ENCODE peak calls at places on chromosomes 13 and 19, in six cellular contexts. One of them, this sample, is unnamed.
A peak's percentile ranks its signal among the peaks of the same experiment; 100 is the strongest.

GRCh38 chr13:73952683-73953082 is 181.5 kb downstream of the KLF12 start:
- DNase-seq in K562: no peak
- DNase-seq in GM12878: no peak
- DNase-seq in SK-N-SH: no peak
- DNase-seq in H1: no peak
- DNase-seq in HepG2: no peak
- DNase-seq in this sample: no peak

GRCh38 chr19:14405380-14405757 is 13.8 kb downstream of the DDX39A start:
- DNase-seq in K562: no peak
- DNase-seq in H1: no peak
- DNase-seq in HepG2: no peak
- DNase-seq in GM12878: no peak
- DNase-seq in SK-N-SH: no peak
- DNase-seq in this sample: no peak

GRCh38 chr19:7646426-7646700 is 9.5 kb downstream of the STXBP2 start:
- DNase-seq in K562: no peak
- DNase-seq in SK-N-SH: peak; percentile 35
- DNase-seq in H1: no peak
- DNase-seq in GM12878: no peak
- DNase-seq in HepG2: no peak
- DNase-seq in this sample: no peak

GRCh38 chr13:26476111-26476743 is 81.3 kb upstream of the WASF3 start:
- DNase-seq in SK-N-SH: no peak
- DNase-seq in H1: peak; percentile 76
- DNase-seq in GM12878: no peak
- DNase-seq in K562: no peak
- DNase-seq in HepG2: peak; percentile 34
- DNase-seq in this sample: no peak

GRCh38 chr13:37134411-37135041 is 29.1 kb upstream of the CSNK1A1L start:
- DNase-seq in HepG2: no peak
- DNase-seq in H1: no peak
- DNase-seq in GM12878: no peak
- DNase-seq in SK-N-SH: no peak
- DNase-seq in K562: no peak
- DNase-seq in this sample: no peak

GRCh38 chr19:12801466-12802266 is at the start of the genes PRDX2 and THSD8:
- DNase-seq in SK-N-SH: peak; percentile 94
- DNase-seq in K562: peak; percentile 90
- DNase-seq in HepG2: peak; percentile 53
- DNase-seq in H1: peak; percentile 87
- DNase-seq in GM12878: no peak
- DNase-seq in this sample: peak; percentile 58

GRCh38 chr13:32318072-32318471 is 2.8 kb downstream of the BRCA2 start:
- DNase-seq in HepG2: no peak
- DNase-seq in GM12878: no peak
- DNase-seq in H1: no peak
- DNase-seq in K562: no peak
- DNase-seq in SK-N-SH: no peak
- DNase-seq in this sample: no peak

GRCh38 chr13:100644328-100644727 is 30.3 kb downstream of the TMTC4 start:
- DNase-seq in SK-N-SH: no peak
- DNase-seq in K562: no peak
- DNase-seq in GM12878: no peak
- DNase-seq in HepG2: no peak
- DNase-seq in H1: no peak
- DNase-seq in this sample: no peak

GRCh38 chr13:21944610-21945009 is 273.7 kb downstream of the FGF9 start:
- DNase-seq in H1: no peak
- DNase-seq in HepG2: no peak
- DNase-seq in SK-N-SH: no peak
- DNase-seq in GM12878: no peak
- DNase-seq in K562: no peak
- DNase-seq in this sample: no peak

GRCh38 chr19:51570962-51571575 is at the start of gene ZNF175:
- DNase-seq in H1: peak; percentile 91
- DNase-seq in K562: peak; percentile 80
- DNase-seq in HepG2: peak; percentile 86
- DNase-seq in SK-N-SH: peak; percentile 75
- DNase-seq in GM12878: peak; percentile 97
- DNase-seq in this sample: peak; percentile 95

GRCh38 chr19:31154021-31154420 is 195.2 kb downstream of the TSHZ3 start:
- DNase-seq in K562: no peak
- DNase-seq in H1: no peak
- DNase-seq in SK-N-SH: no peak
- DNase-seq in GM12878: no peak
- DNase-seq in HepG2: no peak
- DNase-seq in this sample: no peak

GRCh38 chr19:16206637-16207036 is 8.9 kb downstream of the AP1M1 start:
- DNase-seq in SK-N-SH: peak; percentile 7
- DNase-seq in GM12878: no peak
- DNase-seq in HepG2: no peak
- DNase-seq in H1: no peak
- DNase-seq in K562: no peak
- DNase-seq in this sample: no peak

GRCh38 chr13:102799544-102800144 is 725 bp downstream of the BIVM start:
- DNase-seq in SK-N-SH: peak; percentile 75
- DNase-seq in H1: no peak
- DNase-seq in HepG2: no peak
- DNase-seq in K562: peak; percentile 23
- DNase-seq in GM12878: no peak
- DNase-seq in this sample: peak; percentile 19

GRCh38 chr19:14072535-14073231 is at the start of gene MISP3:
- DNase-seq in H1: no peak
- DNase-seq in GM12878: no peak
- DNase-seq in SK-N-SH: peak; percentile 46
- DNase-seq in HepG2: no peak
- DNase-seq in K562: peak; percentile 68
- DNase-seq in this sample: no peak

GRCh38 chr13:104416973-104417372 is 1350.8 kb upstream of the SLC10A2 start:
- DNase-seq in HepG2: no peak
- DNase-seq in SK-N-SH: no peak
- DNase-seq in GM12878: no peak
- DNase-seq in H1: no peak
- DNase-seq in K562: no peak
- DNase-seq in this sample: no peak

GRCh38 chr13:30301827-30302226 is 5.5 kb downstream of the KATNAL1 start:
- DNase-seq in GM12878: no peak
- DNase-seq in SK-N-SH: no peak
- DNase-seq in K562: no peak
- DNase-seq in H1: no peak
- DNase-seq in HepG2: no peak
- DNase-seq in this sample: peak; percentile 0

GRCh38 chr13:35716186-35716585 is 239.7 kb upstream of the MAB21L1 start:
- DNase-seq in H1: no peak
- DNase-seq in SK-N-SH: no peak
- DNase-seq in K562: no peak
- DNase-seq in HepG2: no peak
- DNase-seq in GM12878: no peak
- DNase-seq in this sample: no peak

GRCh38 chr13:108200781-108201398 is 14.4 kb downstream of the LIG4 start:
- DNase-seq in SK-N-SH: no peak
- DNase-seq in H1: no peak
- DNase-seq in K562: no peak
- DNase-seq in HepG2: no peak
- DNase-seq in GM12878: no peak
- DNase-seq in this sample: no peak

GRCh38 chr19:3094638-3095374 is 644 bp downstream of the GNA11 start:
- DNase-seq in SK-N-SH: no peak
- DNase-seq in GM12878: no peak
- DNase-seq in H1: no peak
- DNase-seq in K562: no peak
- DNase-seq in HepG2: no peak
- DNase-seq in this sample: no peak

GRCh38 chr13:40058757-40059236 is 403.3 kb downstream of the COG6 start:
- DNase-seq in GM12878: peak; percentile 61
- DNase-seq in H1: no peak
- DNase-seq in HepG2: no peak
- DNase-seq in SK-N-SH: no peak
- DNase-seq in K562: no peak
- DNase-seq in this sample: no peak

GRCh38 chr19:31826325-31826724 is 477.1 kb upstream of the TSHZ3 start:
- DNase-seq in H1: no peak
- DNase-seq in K562: no peak
- DNase-seq in GM12878: no peak
- DNase-seq in SK-N-SH: no peak
- DNase-seq in HepG2: no peak
- DNase-seq in this sample: no peak

GRCh38 chr13:98577823-98578285 is 947 bp upstream of the STK24 start:
- DNase-seq in H1: no peak
- DNase-seq in GM12878: no peak
- DNase-seq in SK-N-SH: no peak
- DNase-seq in K562: no peak
- DNase-seq in HepG2: peak; percentile 50
- DNase-seq in this sample: no peak

GRCh38 chr19:51799311-51799997 is 4.5 kb downstream of the FPR3 start:
- DNase-seq in H1: no peak
- DNase-seq in SK-N-SH: peak; percentile 14
- DNase-seq in K562: peak; percentile 59
- DNase-seq in GM12878: no peak
- DNase-seq in HepG2: peak; percentile 35
- DNase-seq in this sample: no peak

GRCh38 chr19:4974855-4975469 is 6.0 kb downstream of the KDM4B start:
- DNase-seq in K562: no peak
- DNase-seq in GM12878: no peak
- DNase-seq in SK-N-SH: no peak
- DNase-seq in H1: no peak
- DNase-seq in HepG2: no peak
- DNase-seq in this sample: peak; percentile 60

GRCh38 chr13:105979586-105979985 is 555.9 kb downstream of the EFNB2 start:
- DNase-seq in GM12878: no peak
- DNase-seq in SK-N-SH: no peak
- DNase-seq in HepG2: no peak
- DNase-seq in K562: no peak
- DNase-seq in H1: no peak
- DNase-seq in this sample: no peak

GRCh38 chr19:7847664-7848063 is 17.6 kb downstream of the EVI5L start:
- DNase-seq in SK-N-SH: no peak
- DNase-seq in H1: no peak
- DNase-seq in GM12878: no peak
- DNase-seq in K562: no peak
- DNase-seq in HepG2: no peak
- DNase-seq in this sample: no peak

GRCh38 chr19:18613589-18614234 is 1.0 kb downstream of the TMEM59L start:
- DNase-seq in K562: no peak
- DNase-seq in SK-N-SH: no peak
- DNase-seq in H1: no peak
- DNase-seq in GM12878: no peak
- DNase-seq in HepG2: no peak
- DNase-seq in this sample: no peak

GRCh38 chr19:18610556-18611326 is 1.9 kb upstream of the TMEM59L start:
- DNase-seq in SK-N-SH: peak; percentile 43
- DNase-seq in K562: no peak
- DNase-seq in GM12878: no peak
- DNase-seq in H1: peak; percentile 66
- DNase-seq in HepG2: peak; percentile 85
- DNase-seq in this sample: no peak

GRCh38 chr19:18611327-18612050 is 1.2 kb upstream of the TMEM59L start:
- DNase-seq in GM12878: no peak
- DNase-seq in HepG2: peak; percentile 76
- DNase-seq in H1: peak; percentile 81
- DNase-seq in K562: peak; percentile 75
- DNase-seq in SK-N-SH: peak; percentile 86
- DNase-seq in this sample: no peak

GRCh38 chr19:18612051-18612771 is 459 bp upstream of the TMEM59L start:
- DNase-seq in HepG2: no peak
- DNase-seq in SK-N-SH: no peak
- DNase-seq in H1: peak; percentile 63
- DNase-seq in K562: no peak
- DNase-seq in GM12878: no peak
- DNase-seq in this sample: no peak

GRCh38 chr19:18612772-18613588 is at the start of gene TMEM59L:
- DNase-seq in HepG2: no peak
- DNase-seq in SK-N-SH: peak; percentile 95
- DNase-seq in GM12878: no peak
- DNase-seq in H1: peak; percentile 82
- DNase-seq in K562: peak; percentile 67
- DNase-seq in this sample: no peak
- TF ChIP-seq GABPA in HepG2: no peak
- TF ChIP-seq GABPA in SK-N-SH: no peak
- TF ChIP-seq GABPA in GM12878: no peak
- TF ChIP-seq GABPA in H1: no peak
- TF ChIP-seq GABPA in K562: no peak
- TF ChIP-seq GABPA in this sample: no peak

DNA sequence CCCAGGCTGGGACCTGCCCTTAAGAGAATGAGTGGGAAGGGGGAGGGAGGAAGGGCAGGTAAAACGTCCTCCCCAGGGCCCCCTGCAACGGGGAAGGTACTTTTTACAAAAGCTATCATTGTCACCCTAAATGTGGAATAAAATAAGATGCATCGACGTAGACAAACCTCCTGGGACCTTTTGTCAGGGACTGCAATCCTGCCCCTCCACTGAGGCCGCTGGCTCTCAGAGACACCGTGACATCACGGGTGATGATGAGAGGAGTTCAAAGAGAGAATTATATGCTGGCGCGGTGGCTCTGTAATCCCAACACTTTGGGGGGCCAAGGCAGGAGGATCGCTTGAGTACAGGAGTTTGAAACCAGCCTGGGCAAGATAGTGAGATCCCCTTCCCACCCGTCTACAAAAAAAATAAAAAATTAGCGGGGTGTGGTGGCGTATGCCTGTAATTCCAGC is 1.8 kb upstream of the MYBPC2 start:
- DNase-seq in GM12878: no peak
- DNase-seq in SK-N-SH: no peak
- DNase-seq in K562: no peak
- DNase-seq in H1: no peak
- DNase-seq in HepG2: no peak
- DNase-seq in this sample: no peak
- H3K4me3 ChIP-seq in GM12878: peak overlapping the region; percentile 57
- H3K4me3 ChIP-seq in SK-N-SH: no peak overlapping the region
- H3K4me3 ChIP-seq in K562: peak overlapping the region; percentile 53
- H3K4me3 ChIP-seq in H1: peak overlapping the region; percentile 74
- H3K4me3 ChIP-seq in HepG2: peak overlapping the region; percentile 56
- H3K4me3 ChIP-seq in this sample: peak overlapping the region; percentile 71

DNA sequence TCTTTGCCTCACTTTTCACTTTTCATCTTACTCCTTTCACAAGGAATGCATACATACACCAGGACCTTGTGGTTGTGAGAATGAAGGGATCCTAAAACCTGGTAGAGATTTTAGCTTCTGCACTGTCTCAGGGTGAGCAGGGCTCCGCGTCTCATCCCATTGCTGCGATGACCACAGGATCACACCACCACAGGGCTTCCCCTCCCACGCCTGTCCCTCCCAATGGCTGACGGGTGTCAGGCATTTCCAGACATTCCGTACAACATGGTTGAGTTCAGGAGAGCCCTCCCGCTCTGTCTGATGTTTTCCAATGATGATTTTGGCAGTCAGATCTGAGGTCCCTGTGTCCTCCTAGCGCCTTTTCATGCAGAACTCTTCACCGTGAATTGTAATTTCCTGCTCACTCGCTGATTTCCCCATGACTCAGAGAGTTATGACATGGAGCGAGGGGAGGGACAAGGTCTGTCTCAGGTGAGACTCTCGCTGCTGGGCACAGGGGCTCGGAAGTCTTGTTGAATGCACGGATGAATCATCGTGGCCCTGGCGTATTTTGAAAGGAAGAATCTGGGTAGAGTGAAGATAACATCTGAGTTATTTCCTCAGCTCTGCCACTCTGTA is 102.8 kb downstream of the TEX29 start:
- DNase-seq in GM12878: no peak
- DNase-seq in HepG2: no peak
- DNase-seq in H1: no peak
- DNase-seq in K562: no peak
- DNase-seq in SK-N-SH: no peak
- DNase-seq in this sample: no peak
- TF ChIP-seq GABPA in GM12878: no peak
- TF ChIP-seq GABPA in HepG2: no peak
- TF ChIP-seq GABPA in H1: no peak
- TF ChIP-seq GABPA in K562: no peak
- TF ChIP-seq GABPA in SK-N-SH: no peak
- TF ChIP-seq GABPA in this sample: no peak

GRCh38 chr13:45416521-45417125 is 1.6 kb downstream of the SLC25A30 start:
- DNase-seq in K562: no peak
- DNase-seq in HepG2: no peak
- DNase-seq in GM12878: no peak
- DNase-seq in SK-N-SH: no peak
- DNase-seq in H1: no peak
- DNase-seq in this sample: no peak
- H3K4me3 ChIP-seq in K562: peak overlapping the region; percentile 66
- H3K4me3 ChIP-seq in HepG2: peak overlapping the region; percentile 82
- H3K4me3 ChIP-seq in GM12878: peak overlapping the region; percentile 83
- H3K4me3 ChIP-seq in SK-N-SH: peak overlapping the region; percentile 69
- H3K4me3 ChIP-seq in H1: no peak overlapping the region
- H3K4me3 ChIP-seq in this sample: peak overlapping the region; percentile 65